ENCODE peak calls at places on chromosome 3, in four cellular contexts. One of them, this sample, is unnamed.
A peak's percentile ranks its signal among the peaks of the same experiment; 100 is the strongest.

GRCh38 chr3:128482857-128483656 is 9.9 kb downstream of the GATA2 start:
- DNase-seq in transverse colon: no peak
- DNase-seq in heart left ventricle: peak; percentile 43
- DNase-seq in ovary: no peak
- DNase-seq in this sample: no peak

GRCh38 chr3:43997788-43998373 is 243.8 kb upstream of the TOPAZ1 start:
- DNase-seq in transverse colon: no peak
- DNase-seq in heart left ventricle: no peak
- DNase-seq in ovary: no peak
- DNase-seq in this sample: no peak

GRCh38 chr3:157078131-157078835 is 81.7 kb downstream of the CCNL1 start:
- DNase-seq in transverse colon: no peak
- DNase-seq in heart left ventricle: no peak
- DNase-seq in ovary: no peak
- DNase-seq in this sample: no peak

GRCh38 chr3:160676547-160677303 is at the start of gene ARL14:
- DNase-seq in transverse colon: peak; percentile 48
- DNase-seq in heart left ventricle: no peak
- DNase-seq in ovary: no peak
- DNase-seq in this sample: no peak

GRCh38 chr3:160400048-160400630 is 689 bp downstream of the SMC4 start:
- DNase-seq in transverse colon: peak; percentile 48
- DNase-seq in heart left ventricle: peak; percentile 49
- DNase-seq in ovary: peak; percentile 22
- DNase-seq in this sample: peak; percentile 41

GRCh38 chr3:17179381-17180205 is 294.8 kb downstream of the PLCL2 start:
- DNase-seq in transverse colon: no peak
- DNase-seq in heart left ventricle: peak; percentile 42
- DNase-seq in ovary: no peak
- DNase-seq in this sample: no peak

GRCh38 chr3:12963869-12964712 is 109.1 kb downstream of the IQSEC1 start:
- DNase-seq in transverse colon: no peak
- DNase-seq in heart left ventricle: no peak
- DNase-seq in ovary: peak; percentile 59
- DNase-seq in this sample: peak; percentile 47

GRCh38 chr3:111733154-111733553 is 125.9 kb upstream of the PHLDB2 start:
- DNase-seq in transverse colon: no peak
- DNase-seq in heart left ventricle: no peak
- DNase-seq in ovary: no peak
- DNase-seq in this sample: no peak

GRCh38 chr3:71070497-71071465 is 512.7 kb downstream of the FOXP1 start:
- DNase-seq in transverse colon: no peak
- DNase-seq in heart left ventricle: no peak
- DNase-seq in ovary: no peak
- DNase-seq in this sample: no peak

GRCh38 chr3:128499724-128500275 is 6.8 kb upstream of the GATA2 start:
- DNase-seq in transverse colon: no peak
- DNase-seq in heart left ventricle: no peak
- DNase-seq in ovary: no peak
- DNase-seq in this sample: no peak

GRCh38 chr3:122589297-122589696 is 11.8 kb downstream of the PARP15 start:
- DNase-seq in transverse colon: no peak
- DNase-seq in heart left ventricle: no peak
- DNase-seq in ovary: no peak
- DNase-seq in this sample: no peak

GRCh38 chr3:159929181-159929893 is 59.3 kb upstream of the IL12A start:
- DNase-seq in transverse colon: peak; percentile 15
- DNase-seq in heart left ventricle: peak; percentile 32
- DNase-seq in ovary: no peak
- DNase-seq in this sample: no peak

GRCh38 chr3:53758846-53759245 is 87.4 kb downstream of the CHDH start:
- DNase-seq in transverse colon: no peak
- DNase-seq in heart left ventricle: no peak
- DNase-seq in ovary: no peak
- DNase-seq in this sample: no peak

GRCh38 chr3:140170612-140171011 is 235.6 kb downstream of the CLSTN2 start:
- DNase-seq in transverse colon: no peak
- DNase-seq in heart left ventricle: no peak
- DNase-seq in ovary: no peak
- DNase-seq in this sample: no peak

GRCh38 chr3:168511428-168512014 is 415.8 kb upstream of the GOLIM4 start:
- DNase-seq in transverse colon: no peak
- DNase-seq in heart left ventricle: no peak
- DNase-seq in ovary: no peak
- DNase-seq in this sample: no peak

GRCh38 chr3:121660356-121661171 is at the start of gene HCLS1:
- DNase-seq in transverse colon: peak; percentile 72
- DNase-seq in heart left ventricle: peak; percentile 61
- DNase-seq in ovary: no peak
- DNase-seq in this sample: peak; percentile 59

GRCh38 chr3:129650256-129650872 is 43.9 kb upstream of the PLXND1 start:
- DNase-seq in transverse colon: peak; percentile 69
- DNase-seq in heart left ventricle: peak; percentile 73
- DNase-seq in ovary: peak; percentile 58
- DNase-seq in this sample: peak; percentile 85

GRCh38 chr3:125266976-125267375 is 54.4 kb upstream of the SLC12A8 start:
- DNase-seq in transverse colon: no peak
- DNase-seq in heart left ventricle: no peak
- DNase-seq in ovary: no peak
- DNase-seq in this sample: no peak

GRCh38 chr3:124845406-124845805 is 41.8 kb downstream of the ITGB5 start:
- DNase-seq in transverse colon: peak; percentile 72
- DNase-seq in heart left ventricle: peak; percentile 40
- DNase-seq in ovary: peak; percentile 25
- DNase-seq in this sample: peak; percentile 91

GRCh38 chr3:195907730-195908438 is 467 bp downstream of the TNK2 start:
- DNase-seq in transverse colon: peak; percentile 71
- DNase-seq in heart left ventricle: no peak
- DNase-seq in ovary: no peak
- DNase-seq in this sample: peak; percentile 90
- TF ChIP-seq POLR2A in transverse colon: no peak
- TF ChIP-seq POLR2A in heart left ventricle: no peak
- TF ChIP-seq POLR2A in ovary: no peak
- TF ChIP-seq POLR2A in this sample: no peak

DNA sequence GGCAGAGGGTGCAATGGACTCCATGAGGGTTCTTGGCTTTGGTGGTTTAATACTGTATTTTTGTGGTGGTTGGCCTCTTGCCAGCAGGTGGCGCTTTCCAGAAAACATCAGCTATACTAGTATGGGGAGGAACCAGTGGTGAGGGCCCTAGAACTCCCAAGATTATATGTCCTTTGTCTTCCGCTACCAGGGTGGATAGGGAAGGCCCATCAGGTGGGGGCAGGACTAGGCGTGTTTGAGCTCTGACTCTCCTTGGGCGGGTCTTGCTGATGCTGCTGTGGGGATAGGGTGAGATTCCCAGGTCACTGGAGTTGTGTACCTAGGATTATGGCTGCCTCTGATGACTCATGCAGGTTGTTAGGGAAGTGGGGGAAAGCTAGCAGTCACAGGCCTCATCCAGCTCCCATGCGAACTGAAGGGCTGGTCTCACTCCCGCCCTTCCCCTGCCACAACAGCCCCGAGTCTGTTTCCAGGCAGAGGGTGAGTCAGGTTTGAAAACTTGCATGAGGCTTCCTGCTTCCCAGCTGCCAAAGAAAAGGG is 357.7 kb downstream of the OTOL1 start:
- DNase-seq in transverse colon: peak; percentile 45
- DNase-seq in heart left ventricle: no peak
- DNase-seq in ovary: no peak
- DNase-seq in this sample: no peak
- TF ChIP-seq CTCF in transverse colon: no peak
- TF ChIP-seq CTCF in heart left ventricle: no peak
- TF ChIP-seq CTCF in ovary: no peak
- TF ChIP-seq CTCF in this sample: no peak

DNA sequence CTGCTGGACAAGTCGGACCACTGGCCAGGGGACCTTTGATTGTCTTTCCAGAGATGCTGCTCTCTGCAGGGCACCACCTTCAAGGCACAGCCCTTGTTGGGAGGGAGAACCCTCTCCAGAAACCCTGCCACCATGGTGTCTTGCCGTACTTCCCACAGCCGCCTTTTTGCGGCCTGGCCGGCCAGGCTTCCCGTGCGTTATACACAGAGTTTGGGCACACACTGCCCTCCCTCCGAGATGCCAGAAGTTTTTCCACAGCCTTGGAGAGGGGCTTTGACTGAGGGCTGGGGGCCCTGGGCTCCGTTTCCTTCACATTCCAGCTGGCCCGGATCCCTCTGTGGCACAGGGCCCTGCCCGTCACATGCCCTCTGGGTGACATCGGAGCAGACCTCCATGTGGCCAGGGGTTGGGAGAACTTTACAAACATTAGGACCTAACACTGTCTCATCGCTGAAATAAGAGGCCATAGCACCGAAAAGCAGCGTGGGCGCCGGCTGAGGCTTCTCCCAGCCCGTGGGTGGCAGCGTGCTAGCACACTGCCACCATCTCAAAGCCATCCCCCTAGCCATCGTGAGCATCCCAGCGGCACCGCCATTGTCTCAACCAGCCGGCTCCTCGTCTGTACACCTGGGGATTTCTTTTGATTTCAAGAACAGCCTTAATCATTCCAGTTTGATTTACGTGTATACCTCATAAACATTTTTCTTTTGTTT is 6.3 kb upstream of the APEH start:
- DNase-seq in transverse colon: no peak
- DNase-seq in heart left ventricle: no peak
- DNase-seq in ovary: no peak
- DNase-seq in this sample: no peak
- TF ChIP-seq POLR2A in transverse colon: no peak
- TF ChIP-seq POLR2A in heart left ventricle: no peak
- TF ChIP-seq POLR2A in ovary: no peak
- TF ChIP-seq POLR2A in this sample: no peak

GRCh38 chr3:192918275-192918588 is 576 bp upstream of the MB21D2 start:
- DNase-seq in transverse colon: no peak
- DNase-seq in heart left ventricle: no peak
- DNase-seq in ovary: no peak
- DNase-seq in this sample: no peak
- TF ChIP-seq CTCF in transverse colon: no peak
- TF ChIP-seq CTCF in heart left ventricle: peak; percentile 22
- TF ChIP-seq CTCF in ovary: no peak
- TF ChIP-seq CTCF in this sample: no peak

DNA sequence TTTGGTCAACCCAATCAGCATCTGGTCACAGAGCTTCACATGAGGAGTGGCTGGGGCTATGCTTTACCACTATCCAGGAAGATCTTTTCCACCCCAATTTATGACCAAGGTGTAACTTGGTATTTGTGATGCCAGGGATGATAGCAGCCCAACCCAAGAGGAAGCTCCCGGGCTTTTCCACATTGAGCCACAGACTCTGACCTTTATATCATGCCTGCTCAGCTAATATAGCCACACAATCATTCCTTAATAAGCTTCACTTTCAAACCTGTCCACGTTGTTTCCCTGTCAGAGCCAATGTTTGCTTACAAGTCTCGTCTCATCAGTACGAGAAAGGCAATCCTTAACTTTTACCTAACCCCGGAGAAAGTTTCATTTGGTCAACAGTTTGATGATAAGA is 330.9 kb downstream of the SHQ1 start:
- DNase-seq in transverse colon: peak; percentile 33
- DNase-seq in heart left ventricle: no peak
- DNase-seq in ovary: no peak
- DNase-seq in this sample: peak; percentile 4
- TF ChIP-seq POLR2A in transverse colon: no peak
- TF ChIP-seq POLR2A in heart left ventricle: no peak
- TF ChIP-seq POLR2A in ovary: no peak
- TF ChIP-seq POLR2A in this sample: no peak

GRCh38 chr3:100891033-100891432 is 102.2 kb downstream of the ABI3BP start:
- DNase-seq in transverse colon: no peak
- DNase-seq in heart left ventricle: no peak
- DNase-seq in ovary: no peak
- DNase-seq in this sample: no peak
- TF ChIP-seq CTCF in transverse colon: no peak
- TF ChIP-seq CTCF in heart left ventricle: no peak
- TF ChIP-seq CTCF in ovary: no peak
- TF ChIP-seq CTCF in this sample: no peak

DNA sequence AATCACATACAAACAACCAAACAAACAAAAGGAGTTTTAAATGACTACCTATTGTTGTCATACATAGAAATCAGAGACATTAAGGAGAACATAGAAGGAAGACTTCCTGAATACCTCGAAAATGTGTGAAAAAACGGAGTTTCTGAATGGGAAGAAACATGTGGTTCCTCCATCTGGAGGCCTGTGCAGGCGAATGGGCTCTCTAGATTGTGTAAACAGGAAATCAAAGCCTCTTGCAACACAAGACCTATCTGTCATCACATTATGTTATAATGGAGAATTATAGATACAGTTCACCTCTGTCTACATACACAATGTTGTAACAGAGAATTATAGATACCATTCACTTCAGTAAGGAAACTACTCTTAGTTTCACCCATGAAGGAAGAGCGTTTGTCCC is 44.1 kb downstream of the RUBCN start:
- DNase-seq in transverse colon: no peak
- DNase-seq in heart left ventricle: no peak
- DNase-seq in ovary: no peak
- DNase-seq in this sample: no peak
- TF ChIP-seq POLR2A in transverse colon: no peak
- TF ChIP-seq POLR2A in heart left ventricle: no peak
- TF ChIP-seq POLR2A in ovary: no peak
- TF ChIP-seq POLR2A in this sample: no peak